ENCODE peak calls at places on chromosomes 3 and 15, in eight cellular contexts. Y is spleen, G is vagina, E is SK-N-SH, F is GM23338, A is SK-N-MC, L is Panc1, M is stomach. B is an unnamed sample.

GRCh38 chr3:67605377-67605776 is 49.0 kb downstream of the SUCLG2 start:
- DNase-seq in Y (no peak), G (no peak), E (no peak), F (peak; percentile 30), A (no peak), L (no peak), M (no peak), B (no peak)

GRCh38 chr3:48412375-48413001 is 17.4 kb downstream of the PLXNB1 start:
- DNase-seq in Y (peak; percentile 58), G (no peak), E (no peak), F (no peak), A (no peak), L (no peak), M (no peak), B (no peak)

GRCh38 chr15:89526601-89527441 is 30.4 kb upstream of the RHCG start:
- DNase-seq in Y (no peak), G (peak; percentile 83), E (no peak), F (no peak), A (no peak), L (no peak), M (no peak), B (no peak)

GRCh38 chr15:25775317-25775912 is 87.7 kb downstream of the ATP10A start:
- DNase-seq in Y (no peak), G (peak; percentile 84), E (no peak), F (no peak), A (no peak), L (no peak), M (peak; percentile 25), B (no peak)

GRCh38 chr15:82799183-82799841 is 6.6 kb downstream of the FSD2 start:
- DNase-seq in Y (no peak), G (no peak), E (no peak), F (no peak), A (no peak), L (no peak), M (no peak), B (no peak)

GRCh38 chr3:39473452-39474125 is 6.1 kb downstream of the MOBP start:
- DNase-seq in Y (no peak), G (no peak), E (no peak), F (peak; percentile 74), A (no peak), L (no peak), M (no peak), B (no peak)

GRCh38 chr15:81317642-81318017 is 6.3 kb downstream of the STARD5 start:
- DNase-seq in Y (peak; percentile 47), G (no peak), E (no peak), F (no peak), A (no peak), L (no peak), M (no peak), B (no peak)

GRCh38 chr15:78810377-78811123 is 714 bp downstream of the ADAMTS7 start:
- DNase-seq in Y (peak; percentile 81), G (no peak), E (peak; percentile 85), F (peak; percentile 63), A (no peak), L (no peak), M (peak; percentile 67), B (no peak)

GRCh38 chr3:29926391-29926790 is 645.5 kb downstream of the RBMS3 start:
- DNase-seq in Y (no peak), G (no peak), E (no peak), F (no peak), A (no peak), L (no peak), M (no peak), B (no peak)

GRCh38 chr3:158991146-158991705 is 189.4 kb downstream of the MFSD1 start:
- DNase-seq in Y (no peak), G (no peak), E (no peak), F (peak; percentile 90), A (no peak), L (no peak), M (peak; percentile 65), B (no peak)

GRCh38 chr3:139774570-139775302 is 97.0 kb upstream of the NMNAT3 start:
- DNase-seq in Y (no peak), G (no peak), E (peak; percentile 36), F (peak; percentile 50), A (no peak), L (no peak), M (no peak), B (no peak)

GRCh38 chr3:132232231-132232792 is 84.9 kb upstream of the ACP3 start:
- DNase-seq in Y (no peak), G (no peak), E (no peak), F (no peak), A (no peak), L (no peak), M (no peak), B (no peak)

GRCh38 chr3:186418601-186419238 is 56.7 kb upstream of the DGKG start:
- DNase-seq in Y (no peak), G (no peak), E (peak; percentile 45), F (peak; percentile 32), A (peak; percentile 34), L (no peak), M (no peak), B (no peak)

GRCh38 chr15:64070965-64071851 is 22.4 kb downstream of the CIAO2A start:
- DNase-seq in Y (no peak), G (peak; percentile 98), E (no peak), F (no peak), A (no peak), L (peak; percentile 76), M (peak; percentile 58), B (no peak)

GRCh38 chr15:88426304-88426703 is 40.9 kb downstream of the MRPL46 start:
- DNase-seq in Y (no peak), G (peak; percentile 44), E (no peak), F (no peak), A (no peak), L (no peak), M (no peak), B (no peak)

GRCh38 chr3:59555593-59556315 is 505.9 kb upstream of the CFAP20DC start:
- DNase-seq in Y (no peak), G (no peak), E (no peak), F (no peak), A (no peak), L (no peak), M (no peak), B (no peak)

GRCh38 chr15:90013503-90013937 is 12.4 kb downstream of the ZNF710 start:
- DNase-seq in Y (no peak), G (no peak), E (no peak), F (no peak), A (no peak), L (no peak), M (no peak), B (no peak)

GRCh38 chr3:113516115-113516505 is 1.2 kb upstream of the SPICE1 start:
- DNase-seq in Y (no peak), G (no peak), E (peak; percentile 37), F (peak; percentile 30), A (no peak), L (no peak), M (no peak), B (no peak)

GRCh38 chr3:25084016-25084415 is 344.0 kb upstream of the RARB start:
- DNase-seq in Y (no peak), G (no peak), E (no peak), F (no peak), A (no peak), L (no peak), M (no peak), B (no peak)

GRCh38 chr3:111588527-111588926 is 6.6 kb downstream of the ZBED2 start:
- DNase-seq in Y (no peak), G (no peak), E (no peak), F (no peak), A (no peak), L (no peak), M (no peak), B (no peak)

GRCh38 chr15:92944946-92945521 is 44.9 kb downstream of the CHD2 start:
- DNase-seq in Y (no peak), G (no peak), E (no peak), F (no peak), A (no peak), L (no peak), M (no peak), B (no peak)
- TF ChIP-seq POLR2AphosphoS5 in Y (no peak), G (no peak), E (no peak), F (no peak), A (no peak), L (peak; percentile 41), M (no peak), B (no peak)

DNA sequence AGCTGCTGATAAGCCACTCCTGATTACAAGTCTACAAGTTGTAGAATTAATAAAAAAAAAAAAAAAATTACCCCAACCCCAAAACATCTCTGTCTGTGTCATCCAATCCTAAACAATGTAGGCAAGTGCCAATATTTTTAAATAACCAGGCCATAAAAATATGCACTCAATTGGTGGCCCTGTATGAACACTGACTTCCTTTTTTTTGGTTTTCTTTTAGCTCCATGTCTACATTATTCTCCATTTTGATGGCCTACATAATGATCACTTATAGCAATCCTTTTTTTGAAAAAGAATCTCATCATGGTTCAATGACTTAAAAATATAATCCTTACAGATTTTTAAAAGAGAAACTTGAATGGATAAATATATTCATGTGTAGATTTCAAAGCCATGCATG is 72.1 kb downstream of the FOXP1 start:
- DNase-seq in Y (no peak), G (no peak), E (no peak), F (no peak), A (no peak), L (no peak), M (no peak), B (no peak)
- H3K27ac ChIP-seq in Y (no peak overlapping the region), G (no peak overlapping the region), E (peak overlapping the region; percentile 92), F (no peak overlapping the region), A (peak overlapping the region; percentile 73), L (no peak overlapping the region), M (no peak overlapping the region), B (no peak overlapping the region)

DNA sequence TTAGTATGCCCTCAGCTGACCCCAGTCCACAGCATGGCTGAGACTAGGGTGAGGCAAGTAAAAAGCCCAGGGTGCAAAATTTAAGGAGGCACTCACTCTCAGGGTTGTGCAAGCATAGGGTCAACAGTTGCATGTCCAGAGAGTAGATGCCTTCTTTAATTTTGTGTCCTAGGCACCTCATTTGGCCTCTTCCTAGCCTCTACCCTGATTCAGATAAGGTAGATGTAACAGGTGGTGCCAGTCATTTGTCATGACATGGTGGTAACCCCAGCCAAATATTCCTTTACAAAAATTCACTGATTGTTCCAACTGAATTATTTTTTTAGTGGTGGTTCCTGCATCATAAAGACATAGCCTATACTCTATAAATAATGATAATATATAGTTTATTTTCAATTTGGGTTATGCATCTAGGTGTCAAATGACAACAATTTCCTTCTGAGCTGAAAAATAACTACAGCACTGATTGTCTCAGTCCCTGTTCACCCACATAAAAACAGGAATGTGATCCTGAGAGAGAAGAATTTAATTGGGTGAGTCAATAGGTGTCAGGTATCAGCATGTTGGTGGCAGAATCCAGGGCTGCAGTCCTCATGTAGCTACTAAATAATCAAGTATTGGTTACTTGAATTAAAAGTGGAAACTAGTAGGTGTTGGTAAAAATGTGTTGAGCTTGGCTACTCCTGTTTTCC is 44.2 kb upstream of the TIPARP start:
- DNase-seq in Y (no peak), G (no peak), E (no peak), F (peak; percentile 61), A (no peak), L (no peak), M (no peak), B (no peak)
- TF ChIP-seq POLR2AphosphoS5 in Y (no peak), G (no peak), E (no peak), F (no peak), A (no peak), L (no peak), M (no peak), B (no peak)

DNA sequence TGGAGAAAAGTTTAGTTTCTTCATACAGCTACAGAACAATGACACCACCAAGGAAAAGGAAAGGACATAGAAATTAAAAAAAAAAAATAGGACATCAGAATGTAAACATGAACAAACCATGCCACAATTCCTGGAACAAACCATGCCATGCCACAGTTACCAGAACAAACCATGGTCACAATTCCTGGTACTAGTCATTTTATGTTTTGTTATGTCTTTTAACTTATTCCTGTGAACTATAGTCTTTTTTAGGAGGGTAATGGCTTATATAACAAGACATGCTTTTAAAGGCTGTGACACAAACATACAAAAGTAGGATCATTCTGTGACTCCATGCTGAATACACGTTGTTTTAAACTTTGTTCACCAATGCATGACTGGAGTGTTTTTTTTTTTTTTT is 42.8 kb downstream of the CD47 start:
- DNase-seq in Y (no peak), G (no peak), E (no peak), F (no peak), A (no peak), L (no peak), M (no peak), B (no peak)
- H3K27ac ChIP-seq in Y (no peak overlapping the region), G (no peak overlapping the region), E (no peak overlapping the region), F (no peak overlapping the region), A (no peak overlapping the region), L (no peak overlapping the region), M (no peak overlapping the region), B (no peak overlapping the region)